ENCODE peak calls at places on chromosomes 5 and 9, in ten cellular contexts. One of them, this sample, is unnamed.

GRCh38 chr5:19886123-19886921 is 101.7 kb downstream of the CDH18 start:
- DNase-seq in HL-60: no peak
- DNase-seq in right cardiac atrium: no peak
- DNase-seq in AG10803: peak
- DNase-seq in right lobe of liver: no peak
- DNase-seq in adrenal gland: no peak
- DNase-seq in A549: no peak
- DNase-seq in kidney tubule cell: peak
- DNase-seq in ELF-1: no peak
- DNase-seq in NCI-H1092: no peak
- DNase-seq in this sample: no peak

GRCh38 chr5:133235696-133236426 is 184.0 kb downstream of the HSPA4 start:
- DNase-seq in HL-60: no peak
- DNase-seq in right cardiac atrium: no peak
- DNase-seq in AG10803: no peak
- DNase-seq in right lobe of liver: no peak
- DNase-seq in adrenal gland: no peak
- DNase-seq in A549: no peak
- DNase-seq in kidney tubule cell: peak
- DNase-seq in ELF-1: peak
- DNase-seq in NCI-H1092: no peak
- DNase-seq in this sample: no peak

GRCh38 chr9:14423816-14424261 is 109.9 kb upstream of the NFIB start:
- DNase-seq in HL-60: no peak
- DNase-seq in right cardiac atrium: no peak
- DNase-seq in AG10803: peak
- DNase-seq in right lobe of liver: no peak
- DNase-seq in adrenal gland: no peak
- DNase-seq in A549: no peak
- DNase-seq in kidney tubule cell: peak
- DNase-seq in ELF-1: peak
- DNase-seq in NCI-H1092: no peak
- DNase-seq in this sample: no peak

GRCh38 chr9:74953235-74953741 is 576 bp upstream of the C9orf40 start:
- DNase-seq in HL-60: peak
- DNase-seq in right cardiac atrium: no peak
- DNase-seq in AG10803: peak
- DNase-seq in right lobe of liver: no peak
- DNase-seq in adrenal gland: no peak
- DNase-seq in A549: no peak
- DNase-seq in kidney tubule cell: no peak
- DNase-seq in ELF-1: no peak
- DNase-seq in NCI-H1092: no peak
- DNase-seq in this sample: no peak

GRCh38 chr9:5518937-5519319 is 8.6 kb downstream of the PDCD1LG2 start:
- DNase-seq in HL-60: no peak
- DNase-seq in right cardiac atrium: no peak
- DNase-seq in AG10803: no peak
- DNase-seq in right lobe of liver: no peak
- DNase-seq in adrenal gland: no peak
- DNase-seq in A549: no peak
- DNase-seq in kidney tubule cell: no peak
- DNase-seq in ELF-1: no peak
- DNase-seq in NCI-H1092: no peak
- DNase-seq in this sample: no peak

GRCh38 chr5:115179959-115180709 is 10.4 kb upstream of the TRIM36 start:
- DNase-seq in HL-60: peak
- DNase-seq in right cardiac atrium: peak
- DNase-seq in AG10803: peak
- DNase-seq in right lobe of liver: peak
- DNase-seq in adrenal gland: no peak
- DNase-seq in A549: peak
- DNase-seq in kidney tubule cell: peak
- DNase-seq in ELF-1: peak
- DNase-seq in NCI-H1092: peak
- DNase-seq in this sample: no peak

GRCh38 chr9:137793196-137793841 is 84.3 kb upstream of the CACNA1B start:
- DNase-seq in HL-60: no peak
- DNase-seq in right cardiac atrium: no peak
- DNase-seq in AG10803: no peak
- DNase-seq in right lobe of liver: no peak
- DNase-seq in adrenal gland: no peak
- DNase-seq in A549: no peak
- DNase-seq in kidney tubule cell: no peak
- DNase-seq in ELF-1: no peak
- DNase-seq in NCI-H1092: no peak
- DNase-seq in this sample: no peak

GRCh38 chr5:77423022-77423750 is 68.9 kb downstream of the WDR41 start:
- DNase-seq in HL-60: no peak
- DNase-seq in right cardiac atrium: no peak
- DNase-seq in AG10803: peak
- DNase-seq in right lobe of liver: no peak
- DNase-seq in adrenal gland: no peak
- DNase-seq in A549: no peak
- DNase-seq in kidney tubule cell: peak
- DNase-seq in ELF-1: no peak
- DNase-seq in NCI-H1092: no peak
- DNase-seq in this sample: no peak

GRCh38 chr5:31726952-31727351 is 88.0 kb downstream of the PDZD2 start:
- DNase-seq in HL-60: no peak
- DNase-seq in right cardiac atrium: peak
- DNase-seq in AG10803: no peak
- DNase-seq in right lobe of liver: no peak
- DNase-seq in adrenal gland: no peak
- DNase-seq in A549: no peak
- DNase-seq in kidney tubule cell: no peak
- DNase-seq in ELF-1: no peak
- DNase-seq in NCI-H1092: no peak
- DNase-seq in this sample: no peak

This sample was measured in NCI-H1436 treated with DMSO at 0.1 percent for 48 hours.